ENCODE peak calls at places on chromosomes 13 and 19, in eight cellular contexts. J is osteoblast, R is ovary, D is H9, F is cardiac muscle cell, A is AG04450, P is astrocyte, V is Peyer's patch. O is an unnamed sample.

GRCh38 chr19:57512845-57513244 is 13.1 kb downstream of the ZNF773 start:
- DNase-seq in V (no peak), D (no peak), F (peak; percentile 32), R (no peak), A (no peak), P (peak; percentile 42), J (no peak), O (no peak)

GRCh38 chr19:3725121-3725520 is 16.9 kb downstream of the TJP3 start:
- DNase-seq in F (no peak), D (no peak), J (peak; percentile 84), V (no peak), A (no peak), R (no peak), P (no peak), O (no peak)

GRCh38 chr19:2034729-2035589 is 16.1 kb downstream of the MKNK2 start:
- DNase-seq in J (peak; percentile 93), P (no peak), D (peak; percentile 98), R (peak; percentile 65), V (peak; percentile 85), F (peak; percentile 67), A (no peak), O (no peak)

GRCh38 chr19:46981296-46981695 is 38.3 kb upstream of the NPAS1 start:
- DNase-seq in J (no peak), A (no peak), P (no peak), V (no peak), D (no peak), F (no peak), R (no peak), O (no peak)

GRCh38 chr19:14577264-14577663 is 5.4 kb upstream of the NDUFB7 start:
- DNase-seq in D (no peak), F (no peak), A (no peak), V (no peak), P (no peak), R (no peak), J (no peak), O (no peak)

GRCh38 chr13:33711441-33711840 is 106.5 kb upstream of the RFC3 start:
- DNase-seq in P (peak; percentile 25), R (no peak), F (peak; percentile 14), D (no peak), J (no peak), V (no peak), A (no peak), O (no peak)

GRCh38 chr13:39016087-39016486 is 21.8 kb downstream of the PROSER1 start:
- DNase-seq in A (no peak), R (no peak), F (no peak), D (no peak), V (no peak), J (no peak), P (no peak), O (peak; percentile 17)

GRCh38 chr13:41383400-41383799 is 72.3 kb downstream of the NAA16 start:
- DNase-seq in P (no peak), V (no peak), R (no peak), J (no peak), A (no peak), D (no peak), F (no peak), O (no peak)

GRCh38 chr19:48686103-48686502 is 9.7 kb upstream of the FUT2 start:
- DNase-seq in D (no peak), V (no peak), A (no peak), J (peak; percentile 21), F (no peak), P (no peak), R (no peak), O (no peak)

GRCh38 chr19:11091343-11092153 is 2.3 kb downstream of the LDLR start:
- DNase-seq in F (peak; percentile 97), R (peak; percentile 57), P (peak; percentile 98), V (peak; percentile 78), J (peak; percentile 72), D (no peak), A (peak; percentile 46), O (peak; percentile 96)

GRCh38 chr13:67914535-67914934 is 684.4 kb upstream of the PCDH9 start:
- DNase-seq in R (no peak), P (no peak), J (no peak), V (no peak), F (no peak), A (no peak), D (no peak), O (no peak)

GRCh38 chr19:1257475-1258160 is 9.2 kb downstream of the MIDN start:
- DNase-seq in V (no peak), F (no peak), J (no peak), D (no peak), R (no peak), P (no peak), A (no peak), O (no peak)

GRCh38 chr19:15534957-15535864 is 26.9 kb downstream of the CYP4F22 start:
- DNase-seq in V (no peak), J (no peak), R (no peak), D (no peak), P (no peak), A (no peak), F (no peak), O (no peak)

GRCh38 chr13:72970956-72971355 is 87.8 kb upstream of the KLF5 start:
- DNase-seq in F (no peak), P (peak; percentile 68), R (no peak), J (no peak), A (peak; percentile 1), D (no peak), V (no peak), O (peak; percentile 30)

GRCh38 chr19:425056-425455 is 16.1 kb upstream of the C2CD4C start:
- DNase-seq in R (no peak), A (no peak), D (no peak), J (no peak), V (no peak), F (no peak), P (no peak), O (no peak)

GRCh38 chr13:66312312-66313087 is 917.6 kb downstream of the PCDH9 start:
- DNase-seq in D (no peak), R (peak; percentile 21), P (peak; percentile 80), F (peak; percentile 76), J (peak; percentile 38), A (peak; percentile 4), V (no peak), O (no peak)

GRCh38 chr19:48258350-48258749 is 2.6 kb upstream of the CARD8 start:
- DNase-seq in D (no peak), R (no peak), P (peak; percentile 4), J (no peak), V (no peak), A (no peak), F (no peak), O (no peak)

GRCh38 chr19:34337747-34338146 is 27.2 kb upstream of the GPI start:
- DNase-seq in R (no peak), F (no peak), J (no peak), A (no peak), P (no peak), D (no peak), V (peak; percentile 77), O (no peak)

GRCh38 chr13:102484329-102484728 is 82.5 kb upstream of the FGF14 start:
- DNase-seq in V (no peak), A (no peak), P (peak; percentile 2), J (no peak), F (no peak), R (no peak), D (no peak), O (peak; percentile 9)

GRCh38 chr13:48448963-48449614 is 36.2 kb upstream of the LPAR6 start:
- DNase-seq in F (peak; percentile 83), D (no peak), J (no peak), A (peak; percentile 11), P (peak; percentile 55), V (no peak), R (no peak), O (peak; percentile 40)

DNA sequence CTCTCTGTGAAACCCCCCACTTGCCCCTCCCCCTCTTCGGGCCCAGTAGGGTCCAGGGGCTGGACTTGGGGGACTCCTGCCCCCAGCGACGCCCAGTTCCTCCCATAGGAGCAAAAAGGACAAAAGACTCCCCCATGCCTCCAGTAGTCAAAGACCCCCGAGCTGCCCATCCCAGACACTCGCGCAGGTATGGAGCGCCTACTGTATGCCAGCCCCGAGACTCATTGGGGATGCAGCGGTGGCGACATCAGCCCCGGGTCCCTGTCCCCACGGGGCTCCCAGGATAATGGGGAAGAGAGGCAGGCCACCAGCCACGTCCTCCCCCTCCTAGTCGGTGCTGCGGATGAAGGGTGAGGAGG is 18.3 kb upstream of the ZNRF4 start:
- DNase-seq in F (no peak), P (no peak), R (no peak), A (no peak), J (no peak), D (peak; percentile 43), V (no peak), O (no peak)
- H3K27me3 ChIP-seq in F (peaks cover 68% of the 10 kb centered on the region), P (no peaks in the 10 kb centered on the region), R (no peaks in the 10 kb centered on the region), A (peaks cover 3% of the 10 kb centered on the region), J (peaks cover 6% of the 10 kb centered on the region), D (no peaks in the 10 kb centered on the region), V (no peaks in the 10 kb centered on the region), O (peaks cover 6% of the 10 kb centered on the region)

DNA sequence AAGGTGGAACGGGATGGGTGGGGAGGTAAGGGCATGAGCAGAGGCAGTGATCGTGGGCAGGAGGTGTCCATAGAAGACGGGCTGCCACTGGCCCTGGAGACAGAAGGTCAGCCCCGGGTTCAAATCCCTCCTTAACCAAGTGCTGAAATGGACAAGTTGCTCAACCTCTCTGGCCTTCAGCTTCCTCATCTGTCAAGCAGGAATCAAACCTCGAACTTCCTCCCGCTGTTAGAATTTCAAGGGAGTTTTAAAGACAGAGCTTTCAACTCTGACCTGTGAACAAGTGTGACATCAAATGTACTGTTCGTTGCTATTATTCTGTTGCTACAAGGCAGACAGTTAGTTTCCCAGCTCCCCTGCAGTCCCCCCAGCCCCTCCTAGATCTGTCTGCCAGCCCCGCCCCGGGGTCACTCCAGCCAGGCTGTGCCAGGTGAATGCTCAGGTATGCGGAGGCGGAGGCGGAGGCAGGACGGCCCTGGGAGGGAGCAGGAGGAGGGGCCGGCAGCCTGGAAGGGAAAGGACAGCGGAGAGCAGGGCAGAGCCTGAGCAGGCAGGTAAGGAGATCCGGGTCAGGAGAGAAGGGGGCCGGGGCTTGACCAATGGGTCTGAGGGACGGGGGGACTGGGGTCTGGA is at the start of gene EPS8L1:
- DNase-seq in D (peak; percentile 94), J (peak; percentile 56), P (no peak), R (peak; percentile 25), V (peak; percentile 85), A (no peak), F (no peak), O (peak; percentile 57)
- H3K27me3 ChIP-seq in D (peaks cover 17% of the 10 kb centered on the region), J (peaks cover 16% of the 10 kb centered on the region), P (peaks cover 19% of the 10 kb centered on the region), R (peaks cover 2% of the 10 kb centered on the region), V (no peaks in the 10 kb centered on the region), A (peaks cover 17% of the 10 kb centered on the region), F (peaks cover 44% of the 10 kb centered on the region), O (no peaks in the 10 kb centered on the region)

DNA sequence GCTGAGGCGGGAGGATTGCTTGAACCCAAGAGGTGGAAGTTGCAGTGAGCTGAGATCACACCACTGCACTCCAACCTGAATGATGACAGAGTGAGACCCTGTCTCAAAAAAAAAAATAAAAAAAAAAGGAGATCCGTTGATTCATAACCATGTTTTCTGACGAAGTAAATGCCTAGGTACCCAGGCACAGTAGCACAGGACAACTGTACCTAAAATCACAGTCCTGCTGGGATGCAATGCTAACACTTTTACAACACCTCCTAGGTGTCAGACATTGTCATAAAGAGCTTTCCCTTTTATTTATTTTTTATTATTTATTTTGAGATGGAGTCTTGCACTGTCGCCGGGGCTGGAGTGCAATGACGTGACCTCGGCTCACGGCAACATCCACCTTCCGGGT is 2.5 kb upstream of the TTC9B start:
- DNase-seq in A (no peak), D (no peak), V (no peak), F (no peak), P (no peak), R (no peak), J (no peak), O (no peak)
- H3K27me3 ChIP-seq in A (peaks cover 23% of the 10 kb centered on the region), D (no peaks in the 10 kb centered on the region), V (no peaks in the 10 kb centered on the region), F (peaks cover 73% of the 10 kb centered on the region), P (peaks cover 18% of the 10 kb centered on the region), R (peaks cover 5% of the 10 kb centered on the region), J (peaks cover 23% of the 10 kb centered on the region), O (peaks cover 37% of the 10 kb centered on the region)

GRCh38 chr19:5188548-5189317 is 151.9 kb downstream of the PTPRS start:
- DNase-seq in A (no peak), V (no peak), D (no peak), P (no peak), R (no peak), F (no peak), J (peak; percentile 58), O (no peak)
- H3K27me3 ChIP-seq in A (no peaks in the 10 kb centered on the region), V (no peaks in the 10 kb centered on the region), D (no peaks in the 10 kb centered on the region), P (no peaks in the 10 kb centered on the region), R (no peaks in the 10 kb centered on the region), F (no peaks in the 10 kb centered on the region), J (no peaks in the 10 kb centered on the region), O (no peaks in the 10 kb centered on the region)